ENCODE peak calls at places on chromosomes 6 and 20, in nine cellular contexts. R is EH, E is WTC11, N is amygdala, T is non-pigmented ciliary epithelial cell, Y is AML-193, X is AG04449, G is left ventricle myocardium inferior, P is BJ. M is an unnamed sample.
A peak's percentile ranks its signal among the peaks of the same experiment; 100 is the strongest.

GRCh38 chr20:24993337-24994185 is 1.0 kb upstream of the APMAP start:
- DNase-seq in R (peak; percentile 57), E (no peak), N (no peak), T (no peak), Y (no peak), X (no peak), G (no peak), P (no peak), M (no peak)

GRCh38 chr6:168648240-168648639 is 207.3 kb downstream of the SMOC2 start:
- DNase-seq in R (no peak), E (no peak), N (no peak), T (no peak), Y (no peak), X (no peak), G (no peak), P (no peak), M (no peak)

GRCh38 chr6:140779341-140779740 is 1353.4 kb upstream of the GJE1 start:
- DNase-seq in R (peak; percentile 50), E (no peak), N (no peak), T (peak; percentile 32), Y (no peak), X (no peak), G (no peak), P (no peak), M (peak; percentile 9)

GRCh38 chr6:31037169-31037568 is 26.9 kb downstream of the MUC22 start:
- DNase-seq in R (no peak), E (no peak), N (no peak), T (no peak), Y (no peak), X (no peak), G (no peak), P (no peak), M (no peak)

GRCh38 chr20:56285496-56285895 is 37.0 kb downstream of the MC3R start:
- DNase-seq in R (no peak), E (no peak), N (no peak), T (no peak), Y (peak; percentile 12), X (no peak), G (no peak), P (no peak), M (no peak)

GRCh38 chr20:38127920-38128528 is 37.0 kb downstream of the TGM2 start:
- DNase-seq in R (no peak), E (no peak), N (no peak), T (no peak), Y (no peak), X (no peak), G (no peak), P (no peak), M (no peak)

GRCh38 chr6:107668826-107669474 is 155.2 kb downstream of the SCML4 start:
- DNase-seq in R (no peak), E (no peak), N (no peak), T (no peak), Y (no peak), X (no peak), G (no peak), P (no peak), M (no peak)

GRCh38 chr20:9597547-9597946 is 83.2 kb downstream of the LAMP5 start:
- DNase-seq in R (no peak), E (no peak), N (no peak), T (no peak), Y (no peak), X (no peak), G (no peak), P (no peak), M (no peak)

GRCh38 chr6:129631070-129631469 is 78.9 kb downstream of the ARHGAP18 start:
- DNase-seq in R (no peak), E (no peak), N (no peak), T (no peak), Y (no peak), X (no peak), G (no peak), P (no peak), M (no peak)

GRCh38 chr20:59752101-59752586 is 147.8 kb downstream of the PHACTR3 start:
- DNase-seq in R (peak; percentile 1), E (no peak), N (peak; percentile 14), T (no peak), Y (no peak), X (no peak), G (peak; percentile 70), P (no peak), M (no peak)

GRCh38 chr20:57656821-57657536 is 36.8 kb upstream of the ZBP1 start:
- DNase-seq in R (no peak), E (peak; percentile 5), N (no peak), T (no peak), Y (no peak), X (no peak), G (peak; percentile 13), P (no peak), M (no peak)

GRCh38 chr6:166240889-166241288 is 67.3 kb downstream of the PRR18 start:
- DNase-seq in R (no peak), E (no peak), N (no peak), T (no peak), Y (no peak), X (no peak), G (no peak), P (no peak), M (no peak)

GRCh38 chr6:6591778-6592388 is 3.4 kb downstream of the LY86 start:
- DNase-seq in R (no peak), E (no peak), N (no peak), T (no peak), Y (peak; percentile 100), X (no peak), G (no peak), P (no peak), M (no peak)

GRCh38 chr6:129510930-129511329 is 199.0 kb downstream of the ARHGAP18 start:
- DNase-seq in R (peak; percentile 29), E (no peak), N (no peak), T (no peak), Y (no peak), X (no peak), G (no peak), P (no peak), M (no peak)

GRCh38 chr6:1670711-1671462 is 61.2 kb downstream of the FOXC1 start:
- DNase-seq in R (peak; percentile 91), E (no peak), N (no peak), T (peak; percentile 36), Y (no peak), X (peak; percentile 52), G (no peak), P (peak; percentile 80), M (no peak)